ENCODE peak calls at places on chromosome 17, in five cellular contexts. T, M, E, N and W are unnamed samples.

GRCh38 chr17:46894024-46894423 is 28.9 kb upstream of the GOSR2 start:
- DNase-seq in T (no peak), M (no peak), E (no peak), N (no peak), W (no peak)

GRCh38 chr17:2194778-2195417 is 108.7 kb downstream of the SMG6 start:
- DNase-seq in T (no peak), M (no peak), E (no peak), N (peak; percentile 95), W (no peak)

GRCh38 chr17:13490427-13490826 is 111.3 kb downstream of the HS3ST3A1 start:
- DNase-seq in T (no peak), M (no peak), E (no peak), N (no peak), W (no peak)

GRCh38 chr17:46890638-46891037 is 32.3 kb upstream of the GOSR2 start:
- DNase-seq in T (no peak), M (no peak), E (no peak), N (no peak), W (no peak)

GRCh38 chr17:33725675-33726271 is 432.7 kb upstream of the ASIC2 start:
- DNase-seq in T (peak; percentile 17), M (peak; percentile 57), E (peak; percentile 1), N (peak; percentile 84), W (no peak)

GRCh38 chr17:4161560-4162221 is 18.7 kb downstream of the CYB5D2 start:
- DNase-seq in T (no peak), M (no peak), E (no peak), N (no peak), W (no peak)

GRCh38 chr17:68792042-68792685 is 163.0 kb downstream of the ABCA8 start:
- DNase-seq in T (peak; percentile 51), M (no peak), E (no peak), N (no peak), W (no peak)

GRCh38 chr17:38617074-38617860 is 11.5 kb upstream of the SRCIN1 start:
- DNase-seq in T (no peak), M (no peak), E (no peak), N (no peak), W (no peak)

GRCh38 chr17:79047923-79048825 is 24.2 kb downstream of the C1QTNF1 start:
- DNase-seq in T (no peak), M (no peak), E (no peak), N (no peak), W (no peak)

GRCh38 chr17:77476920-77477805 is 336.4 kb downstream of the SEC14L1 start:
- DNase-seq in T (peak; percentile 98), M (no peak), E (no peak), N (no peak), W (no peak)

GRCh38 chr17:75853410-75853809 is 1.7 kb downstream of the WBP2 start:
- DNase-seq in T (peak; percentile 60), M (no peak), E (no peak), N (no peak), W (no peak)

GRCh38 chr17:74190154-74190553 is 13.3 kb upstream of the RPL38 start:
- DNase-seq in T (peak; percentile 61), M (no peak), E (no peak), N (no peak), W (no peak)

GRCh38 chr17:14616508-14616907 is 315.6 kb downstream of the HS3ST3B1 start:
- DNase-seq in T (no peak), M (no peak), E (no peak), N (no peak), W (no peak)

GRCh38 chr17:66730497-66730923 is 104.4 kb upstream of the CACNG5 start:
- DNase-seq in T (no peak), M (no peak), E (no peak), N (peak; percentile 70), W (no peak)

GRCh38 chr17:51428668-51429486 is 168.5 kb downstream of the UTP18 start:
- DNase-seq in T (no peak), M (no peak), E (no peak), N (no peak), W (no peak)

GRCh38 chr17:64657610-64658125 is 4.4 kb downstream of the SMURF2 start:
- DNase-seq in T (no peak), M (no peak), E (no peak), N (no peak), W (no peak)

GRCh38 chr17:78774956-78775571 is 7.0 kb downstream of the CYTH1 start:
- DNase-seq in T (no peak), M (no peak), E (peak; percentile 63), N (no peak), W (peak; percentile 67)

GRCh38 chr17:16997514-16998429 is 25.9 kb upstream of the TNFRSF13B start:
- DNase-seq in T (no peak), M (no peak), E (no peak), N (no peak), W (peak; percentile 77)

GRCh38 chr17:50539762-50540440 is 7.1 kb upstream of the SPATA20 start:
- DNase-seq in T (no peak), M (no peak), E (no peak), N (peak; percentile 89), W (no peak)

GRCh38 chr17:231966-232807 is 50.7 kb upstream of the DOC2B start:
- DNase-seq in T (no peak), M (no peak), E (no peak), N (no peak), W (no peak)

GRCh38 chr17:27315322-27315721 is 21.4 kb downstream of the WSB1 start:
- DNase-seq in T (peak; percentile 94), M (no peak), E (no peak), N (peak; percentile 18), W (no peak)

GRCh38 chr17:41003926-41004325 is 4.2 kb upstream of the KRTAP3-2 start:
- DNase-seq in T (no peak), M (no peak), E (no peak), N (no peak), W (no peak)

GRCh38 chr17:66829386-66829864 is 5.5 kb upstream of the CACNG5 start:
- DNase-seq in T (peak; percentile 73), M (peak; percentile 70), E (peak; percentile 15), N (peak; percentile 89), W (peak; percentile 19)

GRCh38 chr17:39717660-39718059 is 12.7 kb downstream of the MIEN1 start:
- DNase-seq in T (no peak), M (no peak), E (no peak), N (no peak), W (no peak)
- H3K4me1 ChIP-seq in T (no peaks in the 10 kb centered on the region), M (no peaks in the 10 kb centered on the region), E (no peaks in the 10 kb centered on the region), N (no peaks in the 10 kb centered on the region), W (no peaks in the 10 kb centered on the region)

GRCh38 chr17:70104688-70105087 is 29.7 kb downstream of the KCNJ16 start:
- DNase-seq in T (no peak), M (no peak), E (no peak), N (no peak), W (no peak)

GRCh38 chr17:70105641-70106040 is 30.6 kb downstream of the KCNJ16 start:
- DNase-seq in T (no peak), M (no peak), E (no peak), N (no peak), W (no peak)

GRCh38 chr17:70106551-70106950 is 31.5 kb downstream of the KCNJ16 start:
- DNase-seq in T (no peak), M (no peak), E (no peak), N (no peak), W (no peak)

GRCh38 chr17:70107441-70107840 is 32.4 kb downstream of the KCNJ16 start:
- DNase-seq in T (no peak), M (no peak), E (no peak), N (no peak), W (no peak)

DNA sequence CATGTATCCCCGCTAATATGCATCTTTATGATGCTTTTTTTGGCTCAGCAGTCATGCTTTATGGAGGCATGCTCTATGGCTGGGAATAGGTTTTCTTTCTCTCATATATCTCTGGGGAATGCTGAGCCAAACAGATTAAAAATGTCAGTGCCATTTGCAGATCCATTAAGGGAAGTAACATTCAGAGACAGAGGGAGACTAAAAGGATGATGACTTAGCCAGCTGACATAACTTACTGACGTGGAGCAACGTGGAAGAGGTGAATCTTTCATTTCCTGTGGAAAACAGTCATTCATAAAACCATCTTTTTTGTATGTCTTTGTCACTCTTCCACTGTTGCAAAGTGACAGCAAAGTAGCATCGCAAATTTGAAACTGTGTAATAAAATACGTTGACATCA is 30.1 kb downstream of the KCNJ16 start:
- DNase-seq in T (no peak), M (no peak), E (no peak), N (no peak), W (no peak)
- H3K27ac ChIP-seq in T (no peak overlapping the region), M (no peak overlapping the region), E (no peak overlapping the region), N (no peak overlapping the region), W (no peak overlapping the region)

GRCh38 chr17:80936218-80936617 is 55.4 kb upstream of the CHMP6 start:
- DNase-seq in T (peak; percentile 55), M (no peak), E (no peak), N (no peak), W (no peak)

GRCh38 chr17:80937501-80938356 is 53.9 kb upstream of the CHMP6 start:
- DNase-seq in T (no peak), M (no peak), E (no peak), N (no peak), W (no peak)

GRCh38 chr17:80939151-80940145 is 52.2 kb upstream of the CHMP6 start:
- DNase-seq in T (no peak), M (no peak), E (no peak), N (no peak), W (no peak)

GRCh38 chr17:80940171-80941123 is 51.2 kb upstream of the CHMP6 start:
- DNase-seq in T (no peak), M (no peak), E (no peak), N (no peak), W (no peak)

GRCh38 chr17:80938556-80938955 is 53.1 kb upstream of the CHMP6 start:
- DNase-seq in T (no peak), M (no peak), E (peak; percentile 56), N (no peak), W (peak; percentile 22)
- H3K4me1 ChIP-seq in T (peaks cover 11% of the 10 kb centered on the region), M (peaks cover 27% of the 10 kb centered on the region), E (peaks cover 28% of the 10 kb centered on the region), N (no peaks in the 10 kb centered on the region), W (peaks cover 20% of the 10 kb centered on the region)

GRCh38 chr17:60134396-60135159 is 15.2 kb upstream of the CA4 start:
- DNase-seq in T (peak; percentile 67), M (no peak), E (peak; percentile 38), N (no peak), W (no peak)
- H3K27ac ChIP-seq in T (peak overlapping the region; percentile 25), M (no peak overlapping the region), E (peak overlapping the region; percentile 15), N (no peak overlapping the region), W (no peak overlapping the region)